ENCODE peak calls at places on chromosomes 4 and X, in four cellular contexts. C is ascending aorta, O is A549, M is lung microvascular endothelial cell. Q is an unnamed sample.
A peak's percentile ranks its signal among the peaks of the same experiment; 100 is the strongest.

GRCh38 chr4:7381221-7381889 is 53.4 kb downstream of the PSAPL1 start:
- DNase-seq in C (peak; percentile 59), O (no peak), M (no peak), Q (no peak)

GRCh38 chr4:123343400-123344060 is 53.1 kb upstream of the SPRY1 start:
- DNase-seq in C (no peak), O (no peak), M (peak; percentile 55), Q (peak; percentile 88)

GRCh38 chr4:128465523-128465922 is 177.9 kb upstream of the PGRMC2 start:
- DNase-seq in C (no peak), O (no peak), M (no peak), Q (no peak)

GRCh38 chrX:1152090-1152489 is 60.4 kb downstream of the CRLF2 start:
- DNase-seq in C (peak; percentile 21), O (no peak), M (no peak), Q (no peak)

GRCh38 chr4:8238515-8239053 is 31.0 kb upstream of the HTRA3 start:
- DNase-seq in C (no peak), O (peak; percentile 40), M (no peak), Q (no peak)

GRCh38 chrX:81890476-81890875 is 688.6 kb downstream of the SH3BGRL start:
- DNase-seq in C (no peak), O (no peak), M (no peak), Q (no peak)

GRCh38 chr4:173145111-173145510 is 23.5 kb upstream of the GALNT7 start:
- DNase-seq in C (no peak), O (no peak), M (no peak), Q (no peak)

GRCh38 chr4:122450847-122451246 is 5.7 kb downstream of the IL2 start:
- DNase-seq in C (no peak), O (peak; percentile 0), M (no peak), Q (no peak)

GRCh38 chrX:108736509-108737479 is at the start of gene IRS4:
- DNase-seq in C (no peak), O (no peak), M (peak; percentile 25), Q (no peak)

GRCh38 chr4:187606581-187606980 is 389.0 kb upstream of the ZFP42 start:
- DNase-seq in C (no peak), O (peak; percentile 18), M (peak; percentile 75), Q (no peak)

GRCh38 chr4:124804041-124804440 is 91.5 kb upstream of the ANKRD50 start:
- DNase-seq in C (no peak), O (no peak), M (no peak), Q (no peak)

GRCh38 chrX:132022115-132022862 is 813 bp upstream of the STK26 start:
- DNase-seq in C (no peak), O (peak; percentile 14), M (no peak), Q (no peak)

GRCh38 chrX:95063554-95063953 is 1389.5 kb downstream of the FAM133A start:
- DNase-seq in C (no peak), O (no peak), M (no peak), Q (no peak)

GRCh38 chr4:149765630-149766029 is 50.0 kb downstream of the IQCM start:
- DNase-seq in C (no peak), O (no peak), M (no peak), Q (no peak)

GRCh38 chr4:157810137-157810774 is 362.6 kb downstream of the GASK1B start:
- DNase-seq in C (no peak), O (no peak), M (no peak), Q (no peak)

GRCh38 chr4:52957220-52957686 is 95.1 kb downstream of the RASL11B start:
- DNase-seq in C (no peak), O (no peak), M (peak; percentile 66), Q (no peak)

GRCh38 chr4:155411546-155411945 is 34.8 kb upstream of the MAP9 start:
- DNase-seq in C (no peak), O (no peak), M (no peak), Q (no peak)

GRCh38 chr4:2484993-2485392 is 16.1 kb downstream of the RNF4 start:
- DNase-seq in C (peak; percentile 84), O (no peak), M (no peak), Q (peak; percentile 29)

GRCh38 chr4:101864660-101865059 is 74.1 kb downstream of the BANK1 start:
- DNase-seq in C (no peak), O (no peak), M (no peak), Q (no peak)

GRCh38 chr4:13921805-13922204 is 294.3 kb upstream of the BOD1L1 start:
- DNase-seq in C (no peak), O (no peak), M (no peak), Q (no peak)

GRCh38 chr4:126568652-126569580 is 1063.8 kb upstream of the INTU start:
- DNase-seq in C (no peak), O (no peak), M (no peak), Q (no peak)

GRCh38 chr4:7538518-7538917 is 103.8 kb upstream of the PSAPL1 start:
- DNase-seq in C (no peak), O (no peak), M (no peak), Q (no peak)

GRCh38 chr4:43763029-43763610 is 685.5 kb downstream of the KCTD8 start:
- DNase-seq in C (no peak), O (no peak), M (no peak), Q (no peak)

Q was measured in pulmonary artery endothelial cell.